ENCODE peak calls at places on chromosomes 6 and 20, in four cellular contexts. T is NCI-H1092, S is RPMI7951, M is NCI-H69. N is an unnamed sample.

GRCh38 chr6:31158863-31159855 is 770 bp downstream of the TCF19 start:
- DNase-seq in T (no peak), S (peak), M (peak), N (peak)

GRCh38 chr6:158312672-158313397 is 570 bp downstream of the TULP4 start:
- DNase-seq in S (no peak), M (no peak), T (no peak), N (no peak)

GRCh38 chr6:106849676-106850332 is 124.7 kb downstream of the CD24 start:
- DNase-seq in M (no peak), T (no peak), S (no peak), N (peak)

GRCh38 chr6:143842468-143842901 is 653 bp upstream of the LTV1 start:
- DNase-seq in S (no peak), M (no peak), T (no peak), N (no peak)

GRCh38 chr6:28646650-28647049 is 121.0 kb downstream of the GPX5 start:
- DNase-seq in S (no peak), M (no peak), T (no peak), N (no peak)

GRCh38 chr6:71250050-71250689 is 38.4 kb upstream of the OGFRL1 start:
- DNase-seq in S (peak), T (no peak), M (no peak), N (no peak)

GRCh38 chr6:92667843-92668242 is 751.5 kb downstream of the EPHA7 start:
- DNase-seq in S (no peak), M (peak), T (no peak), N (no peak)

GRCh38 chr6:113293106-113293505 is 564.0 kb upstream of the MARCKS start:
- DNase-seq in S (peak), T (no peak), M (no peak), N (no peak)

GRCh38 chr20:50855498-50856474 is 60.9 kb downstream of the BCAS4 start:
- DNase-seq in M (peak), S (peak), T (no peak), N (no peak)

GRCh38 chr6:34146021-34146782 is at the start of gene GRM4:
- DNase-seq in S (no peak), M (peak), T (no peak), N (no peak)

GRCh38 chr6:163944897-163945296 is 530.4 kb downstream of the QKI start:
- DNase-seq in T (peak), M (peak), S (no peak), N (no peak)

GRCh38 chr6:158867381-158868121 is 48.4 kb upstream of the EZR start:
- DNase-seq in M (no peak), S (no peak), T (no peak), N (no peak)

GRCh38 chr20:38159949-38160756 is 4.9 kb downstream of the TGM2 start:
- DNase-seq in T (no peak), S (no peak), M (no peak), N (no peak)

GRCh38 chr20:35049776-35050352 is 42.7 kb downstream of the TRPC4AP start:
- DNase-seq in M (no peak), S (no peak), T (no peak), N (no peak)

GRCh38 chr6:49030621-49031020 is 432.4 kb downstream of the MMUT start:
- DNase-seq in S (peak), T (no peak), M (no peak), N (no peak)

GRCh38 chr6:163427498-163428254 is 13.2 kb downstream of the QKI start:
- DNase-seq in M (peak), T (no peak), S (peak), N (no peak)

GRCh38 chr6:160137989-160138835 is 16.6 kb downstream of the SLC22A1 start:
- DNase-seq in T (peak), S (peak), M (peak), N (peak)

GRCh38 chr6:149248688-149249369 is 68.7 kb upstream of the TAB2 start:
- DNase-seq in T (no peak), S (peak), M (no peak), N (no peak)

N was measured in H1.